ENCODE peak calls at places on chromosomes 7 and 10, in five cellular contexts. C, H, I, L and N are unnamed samples.

GRCh38 chr7:115558186-115558585 is 472.4 kb downstream of the TFEC start:
- DNase-seq in L (no peak), C (no peak), H (no peak), I (no peak), N (no peak)

GRCh38 chr7:101238226-101239182 is 902 bp upstream of the CLDN15 start:
- DNase-seq in C (no peak), H (no peak), I (no peak), L (no peak), N (no peak)

GRCh38 chr7:112112822-112113255 is 93.4 kb downstream of the DOCK4 start:
- DNase-seq in I (no peak), H (no peak), L (no peak), C (no peak), N (peak; percentile 61)

GRCh38 chr7:30984359-30985107 is 20.8 kb downstream of the GHRHR start:
- DNase-seq in H (no peak), I (no peak), C (no peak), L (no peak), N (no peak)

GRCh38 chr7:131627589-131628212 is 71.3 kb upstream of the PODXL start:
- DNase-seq in I (no peak), L (no peak), C (peak; percentile 17), H (no peak), N (no peak)

GRCh38 chr7:158394936-158395335 is 192.7 kb downstream of the PTPRN2 start:
- DNase-seq in C (peak; percentile 67), H (peak; percentile 27), I (no peak), L (no peak), N (no peak)

GRCh38 chr10:588246-589165 is 101.0 kb downstream of the DIP2C start:
- DNase-seq in C (no peak), H (peak; percentile 67), I (peak; percentile 14), L (no peak), N (no peak)

GRCh38 chr7:5630670-5631069 is 150.8 kb downstream of the RNF216 start:
- DNase-seq in L (no peak), H (no peak), I (no peak), C (no peak), N (no peak)

GRCh38 chr7:155979566-155979965 is 167.3 kb upstream of the SHH start:
- DNase-seq in C (no peak), I (no peak), L (no peak), H (no peak), N (no peak)

GRCh38 chr10:86956841-86957448 is 470 bp downstream of the MMRN2 start:
- DNase-seq in I (no peak), L (no peak), C (no peak), H (no peak), N (no peak)

GRCh38 chr7:40297741-40298311 is 163.0 kb downstream of the SUGCT start:
- DNase-seq in H (no peak), I (no peak), L (no peak), C (no peak), N (no peak)

GRCh38 chr10:62853710-62854109 is 37.5 kb upstream of the EGR2 start:
- DNase-seq in I (no peak), L (no peak), H (no peak), C (no peak), N (no peak)

GRCh38 chr10:90087197-90088007 is 386.0 kb downstream of the KIF20B start:
- DNase-seq in I (no peak), C (no peak), L (no peak), H (no peak), N (no peak)

GRCh38 chr7:6170571-6171531 is 101.6 kb downstream of the CYTH3 start:
- DNase-seq in L (no peak), I (no peak), C (no peak), H (peak; percentile 30), N (no peak)

GRCh38 chr10:58513189-58514101 is 773 bp downstream of the BICC1 start:
- DNase-seq in I (peak; percentile 78), C (peak; percentile 45), L (peak; percentile 90), H (peak; percentile 50), N (peak; percentile 60)

GRCh38 chr10:103548581-103549348 is 55.3 kb downstream of the NEURL1 start:
- DNase-seq in H (no peak), C (peak; percentile 56), I (peak; percentile 13), L (peak; percentile 29), N (no peak)

GRCh38 chr10:97888641-97889262 is 39.1 kb downstream of the GOLGA7B start:
- DNase-seq in C (peak; percentile 19), H (no peak), L (no peak), I (no peak), N (no peak)

GRCh38 chr10:59465089-59465488 is 102.7 kb upstream of the FAM13C start:
- DNase-seq in I (no peak), C (no peak), H (no peak), L (no peak), N (no peak)

GRCh38 chr10:61882621-61883375 is 18.7 kb upstream of the ARID5B start:
- DNase-seq in L (no peak), H (no peak), C (no peak), I (no peak), N (no peak)

GRCh38 chr7:26555971-26556830 is 264.5 kb downstream of the SNX10 start:
- DNase-seq in L (no peak), C (no peak), I (no peak), H (peak; percentile 14), N (no peak)

GRCh38 chr7:37732253-37732652 is 48.7 kb downstream of the GPR141 start:
- DNase-seq in L (no peak), H (peak; percentile 18), C (peak; percentile 21), I (no peak), N (peak; percentile 83)

GRCh38 chr7:36863901-36864701 is 139.8 kb upstream of the AOAH start:
- DNase-seq in I (no peak), C (peak; percentile 10), L (no peak), H (no peak), N (no peak)

GRCh38 chr7:155206286-155207020 is 91.2 kb upstream of the INSIG1 start:
- DNase-seq in H (peak; percentile 58), C (peak; percentile 56), L (no peak), I (no peak), N (peak; percentile 33)

GRCh38 chr7:80659120-80660055 is 20.9 kb downstream of the CD36 start:
- DNase-seq in C (no peak), H (no peak), I (no peak), L (no peak), N (no peak)

GRCh38 chr10:6088721-6089333 is at the start of gene RBM17:
- DNase-seq in H (peak; percentile 96), L (peak; percentile 96), I (peak; percentile 98), C (peak; percentile 96), N (peak; percentile 94)

GRCh38 chr7:95435422-95435780 is 573 bp upstream of the PON2 start:
- DNase-seq in H (peak; percentile 6), I (peak; percentile 42), C (no peak), L (no peak), N (no peak)

GRCh38 chr7:107162466-107162865 is 6.3 kb upstream of the HBP1 start:
- DNase-seq in I (no peak), H (no peak), L (no peak), C (no peak), N (no peak)

GRCh38 chr10:88385601-88386203 is 197.4 kb downstream of the RNLS start:
- DNase-seq in I (peak; percentile 19), L (no peak), H (peak; percentile 13), C (peak; percentile 92), N (no peak)

GRCh38 chr7:116986611-116987565 is 33.6 kb downstream of the ST7 start:
- DNase-seq in H (no peak), L (no peak), I (no peak), C (no peak), N (no peak)

GRCh38 chr10:88150338-88150737 is 286.9 kb downstream of the PTEN start:
- DNase-seq in H (no peak), I (no peak), L (no peak), C (no peak), N (no peak)

GRCh38 chr10:12350925-12351324 is 1.6 kb downstream of the CAMK1D start:
- DNase-seq in C (no peak), I (no peak), L (no peak), H (no peak), N (no peak)

GRCh38 chr7:37208528-37208927 is 240.1 kb downstream of the ELMO1 start:
- DNase-seq in H (no peak), C (peak; percentile 54), I (peak; percentile 61), L (peak; percentile 94), N (peak; percentile 82)

GRCh38 chr7:28096713-28097112 is 83.9 kb downstream of the JAZF1 start:
- DNase-seq in H (no peak), C (peak; percentile 44), I (peak; percentile 42), L (no peak), N (no peak)

DNA sequence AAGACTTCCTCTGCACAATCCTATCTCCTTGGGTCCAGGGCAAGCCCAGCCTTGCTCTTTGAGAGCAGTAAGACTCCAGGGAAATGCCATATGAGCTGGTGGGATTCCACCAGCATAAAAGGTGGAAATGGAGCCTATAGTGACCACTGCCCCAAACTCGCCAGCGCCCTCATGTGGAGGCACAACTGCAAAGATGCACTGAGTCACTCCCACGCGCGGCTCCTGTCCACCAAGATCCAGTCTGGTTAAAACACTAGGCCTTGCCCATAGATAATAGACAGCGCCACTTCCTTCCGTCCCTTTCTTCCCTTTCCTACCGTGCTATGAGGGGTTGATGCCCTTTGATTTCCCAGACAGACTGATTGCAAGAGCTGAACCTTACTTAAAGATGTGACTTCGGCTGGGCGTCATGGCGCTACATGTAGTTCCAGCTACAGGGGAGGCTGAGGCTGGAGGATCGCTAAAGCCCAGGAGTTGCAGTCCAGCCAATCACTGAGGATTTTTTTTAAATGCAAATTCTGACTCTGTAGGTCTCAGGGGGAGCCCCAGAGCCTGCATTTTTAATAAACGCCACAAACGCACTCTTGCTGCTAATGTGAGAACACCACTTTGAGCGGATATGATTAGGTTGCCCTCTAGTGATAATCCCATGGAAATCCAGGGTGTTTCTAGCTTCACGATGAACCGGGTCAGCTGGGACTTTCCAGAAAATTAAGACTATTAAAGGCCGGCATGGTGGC is 136.5 kb downstream of the EPC1 start:
- DNase-seq in H (no peak), L (no peak), I (no peak), C (peak; percentile 24), N (no peak)
- TF ChIP-seq CTCF in H (peak; percentile 62), L (no peak), I (no peak), C (peak; percentile 47), N (peak; percentile 28)

GRCh38 chr10:17006631-17007161 is 122.9 kb downstream of the CUBN start:
- DNase-seq in H (no peak), L (no peak), I (no peak), C (no peak), N (no peak)
- H3K4me1 ChIP-seq in H (peaks cover 62% of the 10 kb centered on the region), L (peaks cover 26% of the 10 kb centered on the region), I (peaks cover 35% of the 10 kb centered on the region), C (peaks cover 39% of the 10 kb centered on the region), N (peaks cover 87% of the 10 kb centered on the region)

GRCh38 chr7:87060288-87060537 is 759 bp upstream of the ELAPOR2 start:
- DNase-seq in C (no peak), L (no peak), H (no peak), I (no peak), N (no peak)
- H3K4me3 ChIP-seq in C (no peak overlapping the region), L (peak overlapping the region; percentile 71), H (peak overlapping the region; percentile 66), I (no peak overlapping the region), N (no peak overlapping the region)

GRCh38 chr7:45366432-45366831 is 207.7 kb upstream of the ADCY1 start:
- DNase-seq in I (no peak), L (no peak), C (no peak), H (no peak), N (no peak)

GRCh38 chr7:45363669-45364068 is 206.1 kb downstream of the RAMP3 start:
- DNase-seq in C (no peak), H (no peak), L (no peak), I (no peak), N (no peak)

GRCh38 chr7:45368129-45368807 is 205.9 kb upstream of the ADCY1 start:
- DNase-seq in I (no peak), L (no peak), H (no peak), C (no peak), N (no peak)
- TF ChIP-seq CTCF in I (no peak), L (no peak), H (no peak), C (no peak), N (no peak)

GRCh38 chr10:125156739-125157472 is 3.5 kb downstream of the CTBP2 start:
- DNase-seq in C (no peak), I (peak; percentile 8), L (no peak), H (no peak), N (no peak)
- H3K4me1 ChIP-seq in C (peaks cover 69% of the 10 kb centered on the region), I (peaks cover 21% of the 10 kb centered on the region), L (peaks cover 67% of the 10 kb centered on the region), H (peaks cover 69% of the 10 kb centered on the region), N (peaks cover 70% of the 10 kb centered on the region)